ENCODE peak calls at places on chromosomes 12 and 14, in seven cellular contexts. B, D, F, X, P, G and O are unnamed samples.

GRCh38 chr14:102140027-102140749 is 491 bp downstream of the WDR20 start:
- DNase-seq in B (peak), D (peak), F (peak), X (peak), P (no peak), G (peak), O (peak)

GRCh38 chr12:64998327-64999156 is 122.6 kb downstream of the WIF1 start:
- DNase-seq in B (no peak), D (no peak), F (no peak), X (no peak), P (no peak), G (no peak), O (no peak)

GRCh38 chr14:73783107-73783727 is 68.4 kb upstream of the PTGR2 start:
- DNase-seq in B (no peak), D (no peak), F (peak), X (no peak), P (no peak), G (peak), O (no peak)

GRCh38 chr12:19190292-19191031 is 60.9 kb downstream of the PLEKHA5 start:
- DNase-seq in B (no peak), D (no peak), F (peak), X (no peak), P (no peak), G (no peak), O (no peak)

GRCh38 chr14:37167151-37168047 is 5.0 kb downstream of the SLC25A21 start:
- DNase-seq in B (no peak), D (no peak), F (no peak), X (no peak), P (no peak), G (no peak), O (no peak)

GRCh38 chr12:11397366-11397765 is 2.0 kb upstream of the PRB2 start:
- DNase-seq in B (no peak), D (no peak), F (no peak), X (no peak), P (no peak), G (no peak), O (no peak)

GRCh38 chr12:75784591-75784990 is 247.0 kb downstream of the PHLDA1 start:
- DNase-seq in B (no peak), D (no peak), F (peak), X (peak), P (peak), G (no peak), O (no peak)

GRCh38 chr14:32933623-32933942 is 5.1 kb upstream of the NPAS3 start:
- DNase-seq in B (no peak), D (no peak), F (peak), X (no peak), P (no peak), G (peak), O (no peak)

GRCh38 chr12:12723681-12724420 is 6.7 kb downstream of the CDKN1B start:
- DNase-seq in B (peak), D (no peak), F (peak), X (peak), P (no peak), G (peak), O (peak)

GRCh38 chr12:127416796-127417195 is 850.2 kb upstream of the TMEM132C start:
- DNase-seq in B (no peak), D (no peak), F (peak), X (no peak), P (no peak), G (no peak), O (no peak)

GRCh38 chr14:57637901-57638300 is 144.2 kb upstream of the CCDC198 start:
- DNase-seq in B (no peak), D (no peak), F (no peak), X (no peak), P (no peak), G (no peak), O (peak)

GRCh38 chr12:25813843-25814242 is 144.6 kb upstream of the RASSF8 start:
- DNase-seq in B (no peak), D (no peak), F (no peak), X (no peak), P (no peak), G (no peak), O (no peak)

GRCh38 chr12:52949413-52950331 is 754 bp downstream of the KRT18 start:
- DNase-seq in B (no peak), D (no peak), F (peak), X (no peak), P (peak), G (no peak), O (no peak)